ENCODE peak calls at places on chromosome 16, in four cellular contexts. G is neural progenitor cell; R is thoracic aorta; S is CD4-positive, CD25-positive, alpha-beta regulatory T cell. Z is an unnamed sample.

GRCh38 chr16:61993076-61993475 is 43.2 kb downstream of the CDH8 start:
- DNase-seq in G (no peak), R (no peak), S (no peak), Z (no peak)

GRCh38 chr16:27432600-27432957 is 30.6 kb downstream of the IL21R start:
- DNase-seq in G (no peak), R (no peak), S (no peak), Z (peak; percentile 65)

GRCh38 chr16:27611340-27611739 is 61.4 kb downstream of the KATNIP start:
- DNase-seq in G (no peak), R (no peak), S (no peak), Z (no peak)

GRCh38 chr16:3945751-3946603 is 65.5 kb upstream of the CREBBP start:
- DNase-seq in G (no peak), R (peak; percentile 48), S (no peak), Z (peak; percentile 95)

GRCh38 chr16:66520406-66521194 is 29.3 kb downstream of the TK2 start:
- DNase-seq in G (no peak), R (no peak), S (peak; percentile 30), Z (no peak)

GRCh38 chr16:79053577-79053976 is 547.0 kb downstream of the MAF start:
- DNase-seq in G (no peak), R (no peak), S (no peak), Z (no peak)

GRCh38 chr16:1533443-1533951 is at the start of gene TMEM204:
- DNase-seq in G (no peak), R (no peak), S (peak; percentile 78), Z (peak; percentile 41)

GRCh38 chr16:66007717-66008116 is 358.8 kb upstream of the CDH5 start:
- DNase-seq in G (peak; percentile 8), R (no peak), S (no peak), Z (peak; percentile 69)

GRCh38 chr16:12228607-12229499 is 252.3 kb downstream of the SNX29 start:
- DNase-seq in G (peak; percentile 74), R (no peak), S (peak; percentile 30), Z (no peak)

GRCh38 chr16:88301431-88301830 is 81.3 kb upstream of the ZNF469 start:
- DNase-seq in G (no peak), R (no peak), S (no peak), Z (no peak)

GRCh38 chr16:27769561-27770222 is 219.7 kb downstream of the KATNIP start:
- DNase-seq in G (no peak), R (no peak), S (no peak), Z (no peak)

GRCh38 chr16:7313170-7313569 is 19.5 kb upstream of the RBFOX1 start:
- DNase-seq in G (peak; percentile 50), R (no peak), S (no peak), Z (no peak)

GRCh38 chr16:56700195-56700594 is 17.9 kb downstream of the MT1X start:
- DNase-seq in G (no peak), R (no peak), S (no peak), Z (peak; percentile 36)

GRCh38 chr16:86762035-86762550 is 183.7 kb downstream of the FOXL1 start:
- DNase-seq in G (no peak), R (no peak), S (no peak), Z (no peak)

GRCh38 chr16:22427556-22427955 is 53.1 kb upstream of the CDR2 start:
- DNase-seq in G (no peak), R (no peak), S (no peak), Z (no peak)

GRCh38 chr16:1414532-1415265 is at the start of gene UNKL:
- DNase-seq in G (peak; percentile 91), R (no peak), S (peak; percentile 78), Z (no peak)

GRCh38 chr16:27906883-27907282 is 156.6 kb downstream of the GSG1L start:
- DNase-seq in G (no peak), R (no peak), S (no peak), Z (no peak)

GRCh38 chr16:48877946-48878345 is 268.0 kb upstream of the N4BP1 start:
- DNase-seq in G (no peak), R (no peak), S (no peak), Z (no peak)

GRCh38 chr16:48881272-48881671 is 271.3 kb upstream of the N4BP1 start:
- DNase-seq in G (no peak), R (no peak), S (no peak), Z (no peak)

DNA sequence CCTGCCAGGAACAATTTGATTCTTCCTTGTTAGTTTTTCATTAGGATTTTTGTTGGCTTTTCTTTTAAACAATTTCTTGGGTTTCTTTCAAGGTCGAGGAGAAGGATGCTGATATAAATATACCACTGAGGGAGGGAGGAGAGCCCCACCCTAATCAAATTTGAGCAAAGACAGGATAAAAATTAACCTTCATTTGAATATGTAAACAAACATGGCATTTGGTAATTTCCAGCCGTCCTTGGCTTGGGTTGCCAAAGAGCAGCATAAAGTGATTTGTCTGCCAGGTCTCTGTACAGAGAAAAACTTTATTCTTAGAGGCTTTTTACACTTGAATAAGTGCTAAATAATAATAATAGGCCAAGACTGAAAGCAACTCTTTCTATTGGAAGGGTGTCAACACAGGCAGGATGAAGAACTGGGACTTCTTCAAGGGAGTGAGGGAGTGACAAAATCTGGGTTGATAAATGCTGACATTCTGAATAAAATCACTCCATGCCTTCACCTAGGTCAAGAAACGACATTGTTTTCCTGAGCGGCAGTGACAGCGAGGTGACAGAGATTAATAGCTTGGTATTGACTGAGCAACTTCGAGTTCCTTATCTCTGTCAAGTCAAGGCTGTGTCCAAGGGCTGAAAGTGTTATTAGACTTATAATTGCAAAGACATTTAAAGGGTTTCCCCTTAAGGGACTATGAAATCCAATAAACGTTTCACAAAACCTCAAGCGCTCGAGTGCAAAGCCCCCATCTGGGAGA is 269.4 kb upstream of the N4BP1 start:
- DNase-seq in G (no peak), R (no peak), S (no peak), Z (no peak)
- H3K4me3 ChIP-seq in G (no peak overlapping the region), R (no peak overlapping the region), S (no peak overlapping the region), Z (no peak overlapping the region)

DNA sequence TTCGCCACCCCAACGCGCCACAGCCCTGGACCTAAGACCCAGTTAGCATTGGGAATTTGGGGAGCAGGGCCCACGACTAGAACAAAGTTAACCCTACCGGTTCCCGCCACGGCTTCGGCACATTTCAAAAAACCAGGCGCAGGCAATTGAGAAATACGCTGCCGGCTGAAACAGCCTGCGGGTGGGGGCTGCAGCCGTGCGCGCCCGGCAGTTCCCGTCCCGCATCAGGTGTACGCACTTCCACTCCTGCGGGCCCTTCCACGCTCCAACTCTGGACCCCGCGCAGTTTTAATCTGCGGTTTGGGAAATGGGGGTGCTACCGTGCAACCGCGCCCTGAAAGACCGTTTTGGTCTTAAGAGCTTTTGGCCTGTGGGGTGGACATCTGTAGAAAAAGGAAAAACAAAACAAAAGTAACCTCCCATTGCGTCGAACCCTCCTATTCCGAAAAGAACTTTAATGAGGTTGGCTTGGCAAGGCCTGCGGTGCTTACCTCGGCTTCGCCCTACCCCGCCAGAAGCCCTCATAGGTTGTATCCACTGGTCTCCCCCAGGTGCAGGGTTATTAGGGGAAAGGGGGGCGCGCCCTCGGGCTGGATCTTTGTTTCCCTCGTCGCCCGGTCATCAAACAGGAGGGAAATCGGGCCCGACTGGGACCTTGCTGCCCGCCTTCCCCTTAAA is 7.1 kb downstream of the IRX5 start:
- DNase-seq in G (no peak), R (no peak), S (no peak), Z (no peak)
- H3K4me3 ChIP-seq in G (peak overlapping the region; percentile 55), R (peak overlapping the region; percentile 68), S (no peak overlapping the region), Z (peak overlapping the region; percentile 42)

DNA sequence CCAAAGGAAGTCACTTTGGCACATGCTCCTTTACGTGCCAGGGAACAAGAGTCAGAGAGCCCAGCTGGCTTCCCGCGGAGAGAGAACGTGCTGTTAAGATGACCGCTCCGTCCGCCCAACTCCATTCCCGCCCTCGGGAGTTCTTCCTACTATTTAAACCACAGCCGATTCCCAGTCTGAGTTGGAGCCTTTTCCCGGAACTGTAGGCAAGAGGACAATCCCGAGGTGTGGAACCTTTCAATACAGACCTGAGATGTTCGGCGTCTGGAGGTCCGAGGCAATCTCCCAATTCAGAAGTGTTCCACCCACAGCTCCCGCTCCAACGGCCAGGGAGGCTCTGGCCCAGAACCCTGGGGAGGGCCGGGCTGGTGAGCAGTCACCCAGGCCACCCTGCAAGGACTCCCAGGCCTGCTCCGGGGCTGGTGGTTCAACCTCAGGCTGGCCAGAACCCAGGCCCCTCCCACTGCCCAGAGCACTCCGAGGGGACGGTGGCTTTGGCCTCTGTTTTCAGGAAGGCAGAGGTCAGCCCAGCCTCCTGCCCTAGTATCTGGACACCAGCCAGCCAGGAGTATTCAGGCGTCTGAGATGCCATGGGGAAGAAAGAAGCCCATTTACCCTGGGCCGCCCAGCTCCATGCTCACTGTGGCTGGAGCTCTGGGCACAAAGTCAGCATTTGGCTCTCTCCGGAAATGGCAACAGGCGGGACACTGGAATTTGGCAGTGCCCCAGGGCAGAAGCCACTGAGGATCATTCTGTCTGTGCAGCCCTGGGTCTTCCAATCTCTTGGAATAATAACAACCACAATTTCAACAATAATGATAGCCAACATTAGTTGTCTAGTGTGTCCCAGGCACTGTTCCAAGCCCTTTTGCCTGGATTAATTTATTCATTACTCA is 21.4 kb downstream of the EMP2 start:
- DNase-seq in G (no peak), R (peak; percentile 68), S (no peak), Z (no peak)
- H3K4me3 ChIP-seq in G (no peak overlapping the region), R (peak overlapping the region; percentile 57), S (no peak overlapping the region), Z (no peak overlapping the region)

DNA sequence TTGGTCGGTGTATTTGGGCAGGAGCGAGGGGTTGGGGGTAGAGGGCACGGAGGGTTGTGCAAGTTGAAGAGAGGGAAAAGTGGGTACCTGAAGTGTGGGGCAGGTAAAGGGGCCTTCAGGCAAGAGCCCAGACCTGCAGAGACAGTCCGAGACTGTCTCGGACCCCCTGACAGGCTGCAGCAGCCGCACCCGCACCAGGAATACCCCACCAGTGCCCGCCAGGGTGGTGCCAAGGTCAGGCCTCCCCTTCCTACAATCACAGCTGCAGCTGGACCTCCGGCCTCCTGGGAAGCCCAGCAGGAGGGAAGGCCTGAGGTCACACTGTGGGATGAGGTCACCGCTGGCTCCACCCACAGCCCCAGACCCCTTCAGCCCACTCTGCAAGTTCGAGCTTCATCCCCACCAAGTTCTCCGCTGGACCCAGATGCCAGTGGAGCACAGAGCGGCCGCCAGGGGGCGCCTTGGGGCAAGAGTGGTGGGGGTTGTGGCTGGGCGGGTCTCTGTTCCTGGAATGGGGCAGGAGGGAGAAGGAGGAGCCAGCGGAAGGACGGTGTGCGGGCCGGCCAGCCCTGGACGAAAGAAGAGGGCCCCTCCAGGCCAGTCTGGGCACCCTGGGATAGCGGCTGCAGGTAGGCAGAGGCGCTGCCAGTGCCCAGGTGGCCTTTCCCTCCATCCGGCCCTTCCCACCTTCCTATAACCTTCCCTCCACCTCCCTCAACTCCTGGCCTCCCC is at the start of gene HSD3B7:
- DNase-seq in G (peak; percentile 90), R (peak; percentile 78), S (peak; percentile 72), Z (peak; percentile 30)
- H3K4me3 ChIP-seq in G (peak within 1 kb of the TSS; percentile 33), R (peak within 1 kb of the TSS; percentile 60), S (no peak within 1 kb of the TSS), Z (peak within 1 kb of the TSS; percentile 47)